ENCODE peak calls at places on chromosome 10, in five cellular contexts. D is IMR-90, B is DND-41, F is colonic mucosa, T is HCT116. R is an unnamed sample. For H3K4me1, the result is how much of the 10 kb centered on the place peaks cover.

GRCh38 chr10:89414146-89414878 is at the start of gene IFIT5:
- DNase-seq in D (peak), B (peak), F (peak), T (no peak), R (no peak)

GRCh38 chr10:51214897-51215227 is 140.6 kb downstream of the PRKG1 start:
- DNase-seq in D (no peak), B (no peak), F (no peak), T (no peak), R (no peak)

GRCh38 chr10:84825330-84825729 is 496.9 kb downstream of the CCSER2 start:
- DNase-seq in D (peak), B (no peak), F (no peak), T (no peak), R (no peak)

GRCh38 chr10:46516660-46517416 is 39.6 kb downstream of the GPRIN2 start:
- DNase-seq in D (peak), B (peak), F (peak), T (no peak), R (peak)

GRCh38 chr10:72332423-72333110 is 22.2 kb downstream of the DNAJB12 start:
- DNase-seq in D (no peak), B (no peak), F (no peak), T (no peak), R (no peak)

GRCh38 chr10:3825244-3825643 is 40.2 kb upstream of the KLF6 start:
- DNase-seq in D (peak), B (no peak), F (peak), T (no peak), R (no peak)

GRCh38 chr10:100748251-100749058 is 3.1 kb downstream of the PAX2 start:
- DNase-seq in D (no peak), B (no peak), F (no peak), T (no peak), R (no peak)

GRCh38 chr10:114703377-114704125 is 45.5 kb upstream of the ABLIM1 start:
- DNase-seq in D (peak), B (peak), F (no peak), T (no peak), R (no peak)

GRCh38 chr10:79445708-79446450 is 455 bp upstream of the ZCCHC24 start:
- DNase-seq in D (peak), B (peak), F (peak), T (peak), R (peak)
- H3K27ac ChIP-seq in D (peak), B (no peak), F (peak), T (peak), R (no peak)

DNA sequence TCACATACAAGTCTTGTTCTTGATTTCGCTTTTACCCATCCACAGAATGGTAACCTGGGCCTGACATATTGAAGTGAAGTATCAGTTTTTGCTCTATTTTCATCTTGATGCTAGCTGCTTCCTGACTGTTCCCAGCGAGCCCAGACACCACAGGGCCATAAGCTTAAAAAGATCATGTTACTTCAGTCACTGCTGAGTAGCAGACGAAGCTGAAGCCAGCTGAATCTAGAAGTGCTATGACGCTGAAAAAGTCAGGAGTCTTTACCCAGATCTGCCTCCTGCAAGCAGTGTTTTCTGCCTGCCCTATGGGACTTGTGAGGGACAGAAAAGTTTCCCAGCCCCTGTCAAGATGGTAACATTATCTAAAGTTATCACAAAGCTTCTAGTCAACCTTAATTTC is 2.7 kb upstream of the PRXL2A start:
- DNase-seq in D (peak), B (no peak), F (no peak), T (no peak), R (no peak)
- H3K4me1 ChIP-seq in D (under half), B (under half), F (under half), T (under half), R (under half)

GRCh38 chr10:11448545-11449244 is 162.8 kb downstream of the USP6NL start:
- DNase-seq in D (no peak), B (no peak), F (no peak), T (no peak), R (no peak)
- H3K9ac ChIP-seq in D (no peak), B (no peak), F (no peak), T (no peak), R (no peak)

GRCh38 chr10:102702742-102703141 is 11.5 kb downstream of the ARL3 start:
- DNase-seq in D (peak), B (no peak), F (no peak), T (no peak), R (no peak)

GRCh38 chr10:102704915-102705314 is 9.3 kb downstream of the ARL3 start:
- DNase-seq in D (peak), B (no peak), F (no peak), T (no peak), R (no peak)

GRCh38 chr10:102701272-102701671 is 12.9 kb downstream of the ARL3 start:
- DNase-seq in D (peak), B (no peak), F (no peak), T (no peak), R (no peak)

GRCh38 chr10:102701796-102702195 is 12.4 kb downstream of the ARL3 start:
- DNase-seq in D (no peak), B (no peak), F (no peak), T (no peak), R (no peak)

GRCh38 chr10:102705531-102705930 is 8.7 kb downstream of the ARL3 start:
- DNase-seq in D (no peak), B (no peak), F (no peak), T (no peak), R (no peak)
- H3K27ac ChIP-seq in D (no peak), B (no peak), F (no peak), T (no peak), R (no peak)

DNA sequence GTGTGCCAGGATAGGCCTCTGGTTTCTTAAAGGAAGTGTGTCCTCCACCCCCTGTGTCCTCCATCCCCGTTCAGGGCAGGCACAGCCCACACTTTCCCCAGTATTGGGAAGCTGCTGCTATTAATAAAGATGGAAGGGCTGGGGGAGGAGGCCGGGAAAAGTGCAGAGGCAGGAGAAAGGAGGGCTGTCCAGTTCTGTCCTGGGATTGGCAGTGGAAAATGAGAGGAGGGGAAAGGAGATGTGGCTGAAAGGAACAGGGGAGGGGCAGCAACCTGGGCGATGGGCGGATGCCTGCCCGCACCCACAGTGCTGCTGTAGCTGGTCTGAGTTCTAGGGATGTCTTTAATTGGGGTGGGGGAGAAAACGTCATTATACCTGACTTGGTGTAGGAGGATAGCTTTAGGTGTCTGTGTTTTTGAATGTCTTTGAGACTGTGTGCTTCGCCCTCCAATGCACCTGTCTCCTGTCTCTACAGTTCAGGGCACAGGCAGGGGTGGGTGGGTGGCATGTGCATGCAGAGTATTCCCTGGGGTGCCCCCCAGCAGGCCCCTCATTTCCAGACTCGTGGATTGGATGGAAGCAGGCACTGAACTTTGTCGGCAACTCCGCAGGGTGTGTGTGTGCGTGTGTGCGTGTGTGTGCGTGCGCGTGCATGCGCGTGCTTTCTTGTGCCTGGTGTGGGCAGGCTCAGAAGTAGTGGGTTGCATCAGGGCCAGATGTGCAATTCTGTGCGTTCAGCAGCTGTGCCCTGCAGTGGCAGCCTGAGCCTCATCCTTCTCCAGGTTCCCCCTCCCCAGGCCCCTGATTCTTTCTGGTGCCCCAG is 2.5 kb downstream of the TRIM8 start:
- DNase-seq in D (peak), B (peak), F (peak), T (peak), R (no peak)
- H3K4me1 ChIP-seq in D (under half), B (half or more), F (under half), T (under half), R (under half)

DNA sequence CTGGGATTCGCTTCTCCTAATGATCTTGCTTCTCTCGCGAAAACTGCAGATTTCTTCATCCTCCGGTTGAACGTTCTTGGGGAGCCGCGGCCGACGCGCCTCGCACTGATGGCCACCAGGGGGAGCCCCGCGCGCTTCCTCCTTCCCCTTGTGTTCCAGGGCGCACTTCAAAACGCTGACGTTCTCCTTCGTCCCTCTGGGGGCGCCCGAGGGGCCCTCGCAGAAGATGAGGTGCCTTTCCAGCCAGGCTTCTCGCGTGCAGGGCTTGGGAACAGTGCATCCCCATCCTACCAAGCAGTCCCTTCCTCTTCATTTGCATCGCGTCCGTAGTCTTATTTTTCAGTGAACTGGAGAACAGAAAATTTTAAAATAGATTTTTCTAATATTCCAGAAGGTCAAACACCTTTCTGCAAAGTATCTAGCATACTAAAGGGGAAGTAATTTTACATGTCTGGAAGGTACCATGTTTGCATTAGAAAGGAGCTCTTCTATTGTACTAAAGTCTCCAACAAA is 22.5 kb downstream of the GSTO2 start:
- DNase-seq in D (peak), B (peak), F (peak), T (peak), R (no peak)
- H3K9ac ChIP-seq in D (peak), B (no peak), F (no peak), T (no peak), R (no peak)

R was measured in keratinocyte.